ENCODE peak calls at places on chromosomes 2 and 18, in ten cellular contexts. K is HTR-8/SVneo, H is aorta, C is hippocampal formation, W is T-helper 1 cell, P is dorsolateral prefrontal cortex, O is nephron progenitor cell, X is NCI-H1105, B is astrocyte of the spinal cord, L is NCI-H1092 treated with DMSO at 0.1 percent for 48 hours. R is an unnamed sample.

GRCh38 chr18:26656944-26657536 is 108.7 kb upstream of the KCTD1 start:
- DNase-seq in C (peak), O (peak), K (peak), H (peak), P (peak), B (peak), X (peak), W (no peak), L (peak), R (peak)

GRCh38 chr2:227884511-227884947 is 13.1 kb downstream of the DAW1 start:
- DNase-seq in L (peak), C (no peak), H (peak), K (peak), P (peak), B (peak), X (no peak), W (no peak), O (peak), R (peak)

GRCh38 chr2:40034198-40034597 is 255.1 kb upstream of the THUMPD2 start:
- DNase-seq in C (no peak), P (no peak), L (no peak), B (peak), W (no peak), K (no peak), X (no peak), H (no peak), O (no peak), R (no peak)

GRCh38 chr2:99715956-99716355 is 226.1 kb upstream of the REV1 start:
- DNase-seq in C (no peak), O (no peak), H (no peak), X (no peak), K (no peak), W (no peak), L (no peak), B (no peak), P (no peak), R (no peak)

GRCh38 chr18:10041180-10041579 is 127.4 kb downstream of the VAPA start:
- DNase-seq in W (no peak), X (no peak), P (no peak), L (no peak), B (peak), H (no peak), O (no peak), K (no peak), C (no peak), R (no peak)

GRCh38 chr2:206783718-206784117 is 18.3 kb downstream of the FASTKD2 start:
- DNase-seq in P (no peak), C (no peak), K (no peak), O (peak), H (no peak), X (no peak), B (no peak), L (no peak), W (no peak), R (no peak)

GRCh38 chr2:240917684-240918257 is 11.6 kb downstream of the CROCC2 start:
- DNase-seq in H (peak), L (no peak), B (no peak), K (no peak), C (no peak), X (no peak), P (no peak), O (peak), W (peak), R (no peak)

GRCh38 chr2:126704434-126705165 is 48.6 kb downstream of the GYPC start:
- DNase-seq in C (no peak), O (no peak), H (no peak), B (peak), P (no peak), W (no peak), L (no peak), X (no peak), K (no peak), R (no peak)

GRCh38 chr2:195252018-195252417 is 405.0 kb upstream of the SLC39A10 start:
- DNase-seq in K (no peak), O (no peak), X (no peak), P (no peak), B (no peak), C (no peak), W (no peak), H (no peak), L (no peak), R (no peak)

GRCh38 chr18:36572135-36572856 is 256.5 kb downstream of the TPGS2 start:
- DNase-seq in B (peak), H (no peak), X (peak), O (peak), K (no peak), L (peak), C (no peak), W (no peak), P (no peak), R (peak)

GRCh38 chr2:200905618-200906296 is 16.6 kb downstream of the NIF3L1 start:
- DNase-seq in H (peak), O (peak), C (peak), W (no peak), P (peak), L (peak), X (peak), K (peak), B (peak), R (peak)

GRCh38 chr2:65389476-65389875 is 42.9 kb downstream of the SPRED2 start:
- DNase-seq in K (no peak), P (no peak), H (no peak), X (no peak), C (no peak), B (no peak), L (no peak), O (no peak), W (no peak), R (no peak)

GRCh38 chr2:69192176-69192945 is 179.4 kb downstream of the ANTXR1 start:
- DNase-seq in O (no peak), H (no peak), X (no peak), B (no peak), K (no peak), W (no peak), P (no peak), C (no peak), L (no peak), R (no peak)

GRCh38 chr18:36066001-36066400 is 1.4 kb downstream of the RPRD1A start:
- DNase-seq in X (no peak), K (no peak), P (no peak), L (no peak), C (no peak), H (no peak), W (no peak), B (peak), O (no peak), R (no peak)

GRCh38 chr18:31039426-31039825 is 3.1 kb downstream of the DSC3 start:
- DNase-seq in B (no peak), L (no peak), C (no peak), O (no peak), W (no peak), X (no peak), P (no peak), H (no peak), K (peak), R (no peak)

GRCh38 chr2:212145111-212145510 is 393.5 kb downstream of the ERBB4 start:
- DNase-seq in H (no peak), W (no peak), L (no peak), B (peak), K (no peak), C (no peak), P (no peak), X (no peak), O (no peak), R (no peak)

GRCh38 chr2:74817333-74817732 is 16.6 kb upstream of the HK2 start:
- DNase-seq in W (no peak), K (no peak), L (no peak), B (no peak), X (no peak), O (no peak), P (no peak), C (no peak), H (no peak), R (no peak)

GRCh38 chr2:3459185-3460015 is 59.9 kb downstream of the ADI1 start:
- DNase-seq in K (no peak), L (no peak), W (no peak), C (no peak), X (no peak), P (no peak), H (no peak), O (no peak), B (no peak), R (no peak)

GRCh38 chr2:233989221-233989620 is 61.3 kb upstream of the SPP2 start:
- DNase-seq in K (no peak), X (no peak), O (no peak), P (no peak), C (no peak), L (no peak), H (no peak), B (no peak), W (no peak), R (no peak)

GRCh38 chr18:21110667-21111350 is 804 bp downstream of the ROCK1 start:
- DNase-seq in O (peak), X (peak), L (peak), H (peak), C (peak), K (no peak), W (peak), B (peak), P (peak), R (peak)